ENCODE peak calls at places on chromosomes 7 and 10, in eight cellular contexts. Z, S, Q, I, K, L, R and B are unnamed samples.
A peak's percentile ranks its signal among the peaks of the same experiment; 100 is the strongest.

GRCh38 chr10:93461124-93461806 is 20.9 kb downstream of the MYOF start:
- DNase-seq in Z (peak; percentile 45), S (no peak), Q (no peak), I (no peak), K (no peak), L (peak; percentile 42), R (no peak), B (no peak)

GRCh38 chr7:4714161-4714700 is 32.1 kb downstream of the FOXK1 start:
- DNase-seq in Z (no peak), S (no peak), Q (no peak), I (no peak), K (no peak), L (no peak), R (no peak), B (no peak)

GRCh38 chr10:95637140-95637539 is 19.4 kb downstream of the ALDH18A1 start:
- DNase-seq in Z (no peak), S (no peak), Q (no peak), I (no peak), K (no peak), L (no peak), R (no peak), B (no peak)

GRCh38 chr7:79286181-79286580 is 167.3 kb downstream of the MAGI2 start:
- DNase-seq in Z (no peak), S (no peak), Q (no peak), I (no peak), K (no peak), L (no peak), R (no peak), B (no peak)

GRCh38 chr7:132368246-132368900 is 207.9 kb downstream of the PLXNA4 start:
- DNase-seq in Z (no peak), S (no peak), Q (no peak), I (no peak), K (no peak), L (no peak), R (no peak), B (no peak)

GRCh38 chr10:127990846-127991542 is 84.1 kb downstream of the PTPRE start:
- DNase-seq in Z (peak; percentile 88), S (peak; percentile 94), Q (peak; percentile 91), I (peak; percentile 91), K (no peak), L (peak; percentile 91), R (no peak), B (peak; percentile 79)

GRCh38 chr10:34598972-34599371 is 216.1 kb downstream of the PARD3 start:
- DNase-seq in Z (peak; percentile 55), S (peak; percentile 91), Q (peak; percentile 48), I (no peak), K (no peak), L (peak; percentile 39), R (no peak), B (no peak)

GRCh38 chr10:6128591-6129383 is 40.0 kb downstream of the RBM17 start:
- DNase-seq in Z (peak; percentile 51), S (peak; percentile 19), Q (peak; percentile 60), I (no peak), K (no peak), L (peak; percentile 58), R (no peak), B (no peak)

GRCh38 chr10:79416578-79417255 is 28.7 kb downstream of the ZCCHC24 start:
- DNase-seq in Z (no peak), S (no peak), Q (no peak), I (no peak), K (no peak), L (no peak), R (no peak), B (no peak)

GRCh38 chr10:58817499-58817898 is 304.8 kb downstream of the BICC1 start:
- DNase-seq in Z (no peak), S (peak; percentile 13), Q (no peak), I (no peak), K (no peak), L (peak; percentile 17), R (no peak), B (no peak)

GRCh38 chr7:82050792-82051191 is 280.9 kb upstream of the HGF start:
- DNase-seq in Z (peak; percentile 68), S (peak; percentile 80), Q (peak; percentile 74), I (no peak), K (no peak), L (peak; percentile 71), R (no peak), B (no peak)

GRCh38 chr10:57102234-57102633 is 741.2 kb upstream of the ZWINT start:
- DNase-seq in Z (no peak), S (no peak), Q (no peak), I (no peak), K (no peak), L (no peak), R (no peak), B (no peak)

GRCh38 chr7:7321681-7322080 is 139.3 kb downstream of the C1GALT1 start:
- DNase-seq in Z (peak; percentile 4), S (no peak), Q (no peak), I (no peak), K (peak; percentile 54), L (peak; percentile 15), R (no peak), B (peak; percentile 53)

GRCh38 chr7:77693830-77694583 is 2.3 kb upstream of the RSBN1L start:
- DNase-seq in Z (no peak), S (no peak), Q (no peak), I (no peak), K (no peak), L (no peak), R (no peak), B (no peak)

GRCh38 chr7:77697535-77697831 is 1.2 kb downstream of the RSBN1L start:
- DNase-seq in Z (peak; percentile 62), S (no peak), Q (peak; percentile 56), I (no peak), K (peak; percentile 20), L (no peak), R (peak; percentile 38), B (no peak)

GRCh38 chr7:77696643-77697534 is 630 bp downstream of the RSBN1L start:
- DNase-seq in Z (peak; percentile 42), S (peak; percentile 24), Q (peak; percentile 60), I (peak; percentile 65), K (peak; percentile 51), L (peak; percentile 47), R (peak; percentile 55), B (peak; percentile 71)

GRCh38 chr7:77698042-77698625 is 1.9 kb downstream of the RSBN1L start:
- DNase-seq in Z (no peak), S (no peak), Q (no peak), I (no peak), K (no peak), L (no peak), R (no peak), B (no peak)

DNA sequence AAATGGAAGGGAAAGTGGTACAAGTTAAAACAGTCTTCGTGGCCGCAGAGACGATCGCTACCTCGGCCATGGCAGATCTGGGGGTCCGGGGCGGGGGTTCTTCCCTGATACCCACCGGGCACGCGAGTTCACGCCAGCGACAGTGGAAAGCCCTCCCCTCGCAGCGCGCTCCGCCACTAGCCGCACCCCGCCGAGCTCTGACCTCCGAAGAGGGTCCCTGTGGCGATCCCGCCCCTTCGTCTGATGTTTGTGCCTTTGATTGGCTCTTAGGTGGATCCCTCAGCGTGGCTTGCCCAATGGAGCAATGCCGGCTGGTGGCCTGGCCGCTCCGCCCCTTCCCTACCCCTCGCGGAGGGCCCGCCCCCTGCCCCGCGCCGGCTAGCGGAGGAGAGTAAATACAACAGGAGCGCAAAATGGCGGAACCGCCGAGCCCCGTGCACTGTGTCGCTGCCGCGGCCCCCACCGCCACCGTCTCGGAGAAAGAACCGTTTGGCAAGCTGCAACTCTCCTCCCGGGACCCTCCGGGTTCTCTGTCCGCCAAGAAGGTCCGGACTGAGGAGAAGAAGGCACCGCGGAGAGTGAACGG is at the start of gene RSBN1L:
- DNase-seq in Z (peak; percentile 98), S (peak; percentile 98), Q (peak; percentile 98), I (peak; percentile 96), K (peak; percentile 96), L (peak; percentile 98), R (peak; percentile 97), B (peak; percentile 98)
- TF ChIP-seq CTCF in Z (peak; percentile 23), S (peak; percentile 46), Q (peak; percentile 36), I (peak; percentile 46), K (no peak), L (peak; percentile 35), R (peak; percentile 57), B (no peak)

GRCh38 chr7:142391191-142391992 is 133.5 kb upstream of the PRSS58 start:
- DNase-seq in Z (no peak), S (peak; percentile 12), Q (peak; percentile 29), I (peak; percentile 8), K (no peak), L (no peak), R (no peak), B (peak; percentile 32)
- TF ChIP-seq CTCF in Z (peak; percentile 25), S (peak; percentile 67), Q (peak; percentile 41), I (peak; percentile 34), K (peak; percentile 30), L (peak; percentile 19), R (no peak), B (peak; percentile 20)

GRCh38 chr7:67426654-67427053 is 430.0 kb downstream of the TYW1 start:
- DNase-seq in Z (no peak), S (no peak), Q (no peak), I (no peak), K (no peak), L (no peak), R (no peak), B (no peak)

GRCh38 chr7:67422601-67423000 is 426.0 kb downstream of the TYW1 start:
- DNase-seq in Z (no peak), S (no peak), Q (no peak), I (no peak), K (no peak), L (no peak), R (no peak), B (no peak)

DNA sequence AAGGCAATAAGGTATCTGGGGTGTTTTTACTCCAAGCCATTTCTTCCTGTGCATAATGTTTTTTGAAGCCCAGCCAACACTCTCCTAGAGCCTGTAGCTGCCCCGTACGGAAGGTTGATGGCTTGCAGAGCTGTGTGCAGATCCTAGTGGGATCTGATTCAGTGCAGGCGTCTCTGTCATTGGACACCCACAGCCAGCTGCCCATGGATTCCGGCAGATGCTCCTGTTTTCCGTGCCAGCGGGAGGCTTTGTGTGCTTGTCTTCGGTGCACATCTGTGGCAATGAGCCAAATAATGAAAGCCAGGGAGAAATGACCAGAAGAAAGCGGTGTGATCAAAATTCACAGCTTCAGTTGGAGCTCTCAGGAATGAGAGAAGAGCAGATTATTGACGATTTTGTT is 426.4 kb downstream of the TYW1 start:
- DNase-seq in Z (no peak), S (no peak), Q (no peak), I (no peak), K (no peak), L (no peak), R (no peak), B (no peak)
- TF ChIP-seq CTCF in Z (no peak), S (no peak), Q (no peak), I (no peak), K (no peak), L (no peak), R (no peak), B (no peak)

DNA sequence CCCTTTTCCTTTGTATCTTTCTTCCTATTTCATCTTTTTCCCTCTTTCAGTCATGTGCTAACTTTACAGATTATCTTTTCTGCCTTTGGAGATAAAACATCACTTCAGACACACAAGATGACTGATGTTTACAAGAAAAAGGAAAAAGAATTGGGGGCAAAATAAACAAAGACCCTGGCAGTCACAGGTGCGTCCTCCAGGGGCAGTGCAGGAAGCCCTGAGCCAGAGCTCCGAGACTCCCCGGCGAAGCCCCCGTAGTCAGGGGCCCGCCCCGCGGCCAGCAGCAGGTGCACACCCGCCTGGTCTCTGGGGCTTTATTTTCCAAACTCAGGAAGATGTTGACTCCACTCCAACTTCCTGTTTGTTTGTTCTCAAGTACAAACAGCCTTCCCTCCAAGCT is 10.2 kb downstream of the STK32C start:
- DNase-seq in Z (no peak), S (no peak), Q (no peak), I (no peak), K (no peak), L (no peak), R (peak; percentile 0), B (no peak)
- TF ChIP-seq CTCF in Z (no peak), S (no peak), Q (no peak), I (no peak), K (no peak), L (no peak), R (no peak), B (no peak)

GRCh38 chr10:14240253-14241189 is 90.2 kb downstream of the FRMD4A start:
- DNase-seq in Z (peak; percentile 15), S (peak; percentile 63), Q (peak; percentile 9), I (no peak), K (no peak), L (no peak), R (no peak), B (no peak)
- TF ChIP-seq CTCF in Z (no peak), S (no peak), Q (no peak), I (no peak), K (no peak), L (no peak), R (no peak), B (no peak)